ENCODE peak calls at places on chromosome 15, in six cellular contexts. N, A, X, J, B and M are unnamed samples.

GRCh38 chr15:93087825-93088199 is 1.2 kb downstream of the RGMA start:
- DNase-seq in N (peak), A (peak), X (peak), J (peak), B (no peak), M (peak)

GRCh38 chr15:41465822-41466421 is 27.8 kb upstream of the ITPKA start:
- DNase-seq in N (peak), A (no peak), X (peak), J (peak), B (no peak), M (no peak)

GRCh38 chr15:58932791-58933310 is 628 bp downstream of the SLTM start:
- DNase-seq in N (no peak), A (no peak), X (no peak), J (peak), B (no peak), M (no peak)

GRCh38 chr15:25468611-25469010 is 29.8 kb upstream of the UBE3A start:
- DNase-seq in N (no peak), A (no peak), X (no peak), J (no peak), B (no peak), M (no peak)

GRCh38 chr15:69422336-69422895 is 8.3 kb downstream of the KIF23 start:
- DNase-seq in N (no peak), A (no peak), X (no peak), J (no peak), B (no peak), M (no peak)

GRCh38 chr15:22839046-22839705 is 710 bp downstream of the NIPA2 start:
- DNase-seq in N (no peak), A (no peak), X (no peak), J (peak), B (no peak), M (no peak)

GRCh38 chr15:88707766-88708165 is 69.0 kb downstream of the ISG20 start:
- DNase-seq in N (no peak), A (no peak), X (no peak), J (peak), B (no peak), M (no peak)

GRCh38 chr15:22262613-22263020 is 182.3 kb downstream of the OR4M2 start:
- DNase-seq in N (no peak), A (peak), X (peak), J (no peak), B (no peak), M (no peak)

GRCh38 chr15:92733934-92734521 is 78.5 kb upstream of the FAM174B start:
- DNase-seq in N (no peak), A (no peak), X (peak), J (peak), B (no peak), M (no peak)

GRCh38 chr15:74399511-74400312 is 32.3 kb upstream of the CYP11A1 start:
- DNase-seq in N (no peak), A (no peak), X (no peak), J (peak), B (no peak), M (no peak)

GRCh38 chr15:82571722-82572222 is 31.5 kb upstream of the RPS17 start:
- DNase-seq in N (no peak), A (no peak), X (no peak), J (peak), B (no peak), M (no peak)

GRCh38 chr15:25238716-25239470 is 199.9 kb downstream of the UBE3A start:
- DNase-seq in N (no peak), A (no peak), X (peak), J (no peak), B (peak), M (no peak)

GRCh38 chr15:68732451-68732850 is 88.2 kb downstream of the ANP32A start:
- DNase-seq in N (no peak), A (no peak), X (no peak), J (no peak), B (no peak), M (no peak)

GRCh38 chr15:26772588-26773484 is at the start of gene GABRB3:
- DNase-seq in N (no peak), A (no peak), X (no peak), J (peak), B (no peak), M (no peak)

GRCh38 chr15:75815811-75816719 is 27.2 kb upstream of the UBE2Q2 start:
- DNase-seq in N (no peak), A (no peak), X (no peak), J (peak), B (no peak), M (no peak)

GRCh38 chr15:75070674-75071073 is 47.3 kb downstream of the PPCDC start:
- DNase-seq in N (no peak), A (no peak), X (no peak), J (no peak), B (no peak), M (no peak)

GRCh38 chr15:88956906-88957305 is 43.7 kb upstream of the MFGE8 start:
- DNase-seq in N (no peak), A (no peak), X (no peak), J (peak), B (no peak), M (no peak)

GRCh38 chr15:100245496-100245838 is 96.3 kb downstream of the ADAMTS17 start:
- DNase-seq in N (no peak), A (no peak), X (peak), J (peak), B (no peak), M (no peak)

GRCh38 chr15:25061808-25062550 is 107.2 kb downstream of the SNRPN start:
- DNase-seq in N (no peak), A (no peak), X (peak), J (no peak), B (peak), M (no peak)

GRCh38 chr15:40959331-40960141 is 6.3 kb downstream of the CHAC1 start:
- DNase-seq in N (no peak), A (no peak), X (no peak), J (no peak), B (no peak), M (no peak)

GRCh38 chr15:80876034-80876433 is 96.9 kb downstream of the CEMIP start:
- DNase-seq in N (no peak), A (no peak), X (no peak), J (peak), B (no peak), M (no peak)

GRCh38 chr15:69860921-69861320 is 236.8 kb downstream of the TLE3 start:
- DNase-seq in N (no peak), A (no peak), X (no peak), J (no peak), B (no peak), M (no peak)

GRCh38 chr15:57109005-57109404 is 190.6 kb downstream of the TCF12 start:
- DNase-seq in N (no peak), A (no peak), X (no peak), J (no peak), B (no peak), M (no peak)

GRCh38 chr15:76174654-76175053 is 114.9 kb downstream of the TMEM266 start:
- DNase-seq in N (no peak), A (no peak), X (no peak), J (no peak), B (no peak), M (no peak)

GRCh38 chr15:44657378-44657777 is 6.1 kb downstream of the SPG11 start:
- DNase-seq in N (no peak), A (no peak), X (no peak), J (no peak), B (no peak), M (no peak)

GRCh38 chr15:64527263-64527984 is 67.0 kb downstream of the ZNF609 start:
- DNase-seq in N (no peak), A (no peak), X (no peak), J (peak), B (no peak), M (no peak)

GRCh38 chr15:77548608-77549551 is 83.8 kb downstream of the LINGO1 start:
- DNase-seq in N (no peak), A (no peak), X (no peak), J (no peak), B (no peak), M (no peak)

GRCh38 chr15:42100021-42100800 is 5.8 kb upstream of the PLA2G4D start:
- DNase-seq in N (no peak), A (no peak), X (no peak), J (peak), B (no peak), M (no peak)

GRCh38 chr15:98067339-98067738 is 106.8 kb downstream of the ARRDC4 start:
- DNase-seq in N (no peak), A (no peak), X (no peak), J (no peak), B (no peak), M (no peak)